ENCODE peak calls at places on chromosomes 7 and 10, in five cellular contexts. B, W, K, Z and H are unnamed samples. For H3K36me3 and H3K4me1, the result is how much of the 10 kb centered on the place peaks cover.

GRCh38 chr10:117257701-117258100 is 16.8 kb downstream of the SLC18A2 start:
- DNase-seq in W (no peak), K (no peak), B (no peak), Z (no peak), H (no peak)

GRCh38 chr7:108088729-108089128 is 41.4 kb downstream of the LAMB4 start:
- DNase-seq in W (peak), K (no peak), Z (no peak), B (no peak), H (no peak)

GRCh38 chr7:34677491-34677890 is 19.5 kb downstream of the NPSR1 start:
- DNase-seq in Z (no peak), W (no peak), B (no peak), K (no peak), H (no peak)

GRCh38 chr7:7720193-7720592 is 1.8 kb upstream of the RPA3 start:
- DNase-seq in Z (no peak), W (no peak), B (no peak), K (no peak), H (no peak)

GRCh38 chr10:108591417-108591816 is 1331.9 kb downstream of the XPNPEP1 start:
- DNase-seq in Z (no peak), W (peak), K (no peak), B (no peak), H (no peak)

GRCh38 chr10:29736325-29737208 is 101.8 kb upstream of the SVIL start:
- DNase-seq in W (peak), B (peak), K (peak), Z (peak), H (peak)

GRCh38 chr7:29177963-29178612 is 16.5 kb upstream of the CHN2 start:
- DNase-seq in W (peak), B (peak), K (peak), Z (no peak), H (no peak)

GRCh38 chr10:119190353-119190752 is 11.7 kb upstream of the PRDX3 start:
- DNase-seq in Z (peak), B (no peak), W (peak), K (peak), H (no peak)

GRCh38 chr10:34297551-34298370 is 517.3 kb downstream of the PARD3 start:
- DNase-seq in K (peak), W (peak), Z (peak), B (no peak), H (peak)

GRCh38 chr7:27165089-27165654 is at the start of gene HOXA9:
- DNase-seq in W (no peak), Z (peak), B (peak), K (no peak), H (no peak)

GRCh38 chr10:35005868-35006267 is 84.3 kb downstream of the CUL2 start:
- DNase-seq in Z (peak), K (no peak), W (peak), B (no peak), H (no peak)

GRCh38 chr10:124264271-124264670 is 154.5 kb downstream of the OAT start:
- DNase-seq in K (no peak), Z (no peak), W (no peak), B (no peak), H (no peak)

GRCh38 chr10:74991435-74991834 is 120.0 kb upstream of the SAMD8 start:
- DNase-seq in B (no peak), K (peak), Z (no peak), W (no peak), H (peak)

GRCh38 chr7:85172530-85172941 is 14.3 kb downstream of the SEMA3D start:
- DNase-seq in Z (peak), K (no peak), B (no peak), W (peak), H (no peak)

GRCh38 chr7:85165263-85165662 is 21.6 kb downstream of the SEMA3D start:
- DNase-seq in K (peak), Z (no peak), B (no peak), W (no peak), H (no peak)

GRCh38 chr7:85162743-85163142 is 24.1 kb downstream of the SEMA3D start:
- DNase-seq in Z (peak), K (no peak), B (no peak), W (no peak), H (no peak)

GRCh38 chr7:85167636-85168035 is 19.2 kb downstream of the SEMA3D start:
- DNase-seq in Z (no peak), K (no peak), W (peak), B (no peak), H (no peak)
- H3K4me3 ChIP-seq in Z (no peak), K (no peak), W (no peak), B (no peak), H (no peak)

DNA sequence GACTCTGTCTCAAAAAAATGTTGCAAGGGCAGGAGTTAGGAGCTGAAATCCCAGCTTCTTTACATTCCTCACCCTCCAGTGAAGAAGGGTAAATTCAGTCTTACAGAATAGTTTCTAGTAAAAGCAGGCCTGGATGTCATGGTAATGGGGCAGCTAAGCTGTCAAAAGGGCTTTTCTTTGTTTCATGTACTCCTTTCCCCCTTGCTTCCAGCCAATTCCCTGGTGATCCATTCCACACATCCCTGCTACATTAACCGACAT is 36.1 kb downstream of the RHEB start:
- DNase-seq in K (no peak), B (no peak), W (no peak), Z (no peak), H (no peak)
- H3K36me3 ChIP-seq in K (under half), B (half or more), W (under half), Z (under half), H (under half)

GRCh38 chr7:139370301-139370942 is 10.7 kb downstream of the LUC7L2 start:
- DNase-seq in W (no peak), K (no peak), Z (no peak), B (no peak), H (no peak)

GRCh38 chr7:139362981-139363380 is 3.3 kb downstream of the LUC7L2 start:
- DNase-seq in W (no peak), B (no peak), K (no peak), Z (no peak), H (no peak)

GRCh38 chr7:139365336-139365735 is 5.6 kb downstream of the LUC7L2 start:
- DNase-seq in B (no peak), Z (no peak), K (no peak), W (no peak), H (no peak)

GRCh38 chr7:139367438-139368155 is 7.9 kb downstream of the LUC7L2 start:
- DNase-seq in Z (no peak), W (no peak), K (no peak), B (no peak), H (no peak)

GRCh38 chr7:139366400-139366799 is 6.7 kb downstream of the LUC7L2 start:
- DNase-seq in W (no peak), B (no peak), Z (no peak), K (no peak), H (no peak)
- H3K4me1 ChIP-seq in W (under half), B (under half), Z (under half), K (under half), H (under half)

DNA sequence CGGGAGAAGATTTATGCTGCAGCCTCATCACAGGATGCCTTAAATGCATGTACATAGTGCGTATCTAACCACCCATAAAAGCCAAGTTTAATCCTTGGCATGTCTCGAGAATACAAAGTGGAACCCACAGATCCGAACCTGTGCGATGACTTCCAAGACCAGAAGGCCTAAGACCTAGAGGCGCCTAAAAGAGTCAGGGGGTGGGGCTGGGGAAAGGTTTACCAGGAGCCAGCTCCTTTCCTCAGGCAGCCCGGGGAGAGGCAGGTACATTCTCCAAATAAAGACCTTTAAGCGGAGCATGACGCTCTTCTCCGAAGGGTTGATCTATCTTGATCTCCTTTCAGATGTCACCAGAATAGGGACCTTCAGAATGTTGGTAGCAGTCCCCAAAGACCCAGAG is 9.7 kb downstream of the SP8 start:
- DNase-seq in K (no peak), Z (no peak), B (no peak), W (no peak), H (no peak)
- H3K4me3 ChIP-seq in K (no peak), Z (no peak), B (no peak), W (no peak), H (no peak)

DNA sequence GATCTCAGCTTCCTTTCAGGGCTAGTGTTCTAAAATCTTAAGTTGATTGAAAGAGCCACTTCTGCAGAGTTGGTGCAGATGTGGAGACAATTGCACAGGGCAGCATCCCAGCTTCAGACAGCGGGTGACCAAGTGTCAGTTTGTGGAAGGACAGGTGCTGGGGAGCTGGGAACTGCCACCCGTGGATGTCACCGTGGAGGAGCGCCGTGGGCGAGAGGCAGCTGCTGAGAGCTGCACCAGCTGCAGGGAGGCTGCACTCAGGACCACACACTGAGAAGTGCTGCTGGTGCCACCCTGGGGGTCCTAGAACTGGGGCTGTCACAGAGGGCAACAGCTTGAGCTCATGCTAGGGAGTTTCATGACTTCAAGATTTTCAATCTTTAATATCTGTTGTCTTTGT is 543.0 kb upstream of the FZD8 start:
- DNase-seq in B (no peak), Z (no peak), W (no peak), K (no peak), H (no peak)
- H3K36me3 ChIP-seq in B (under half), Z (under half), W (under half), K (under half), H (under half)